ENCODE peak calls at places on chromosomes 5 and 9, in seven cellular contexts. G, V, I, J, W, C and H are unnamed samples.
A peak's percentile ranks its signal among the peaks of the same experiment; 100 is the strongest.

GRCh38 chr9:128020692-128021091 is 39.9 kb upstream of the EEIG1 start:
- DNase-seq in G (no peak), I (no peak), C (peak; percentile 19), W (no peak), J (peak; percentile 57), V (no peak), H (peak; percentile 52)

GRCh38 chr5:14240366-14240765 is 97.2 kb downstream of the TRIO start:
- DNase-seq in W (no peak), I (no peak), C (no peak), G (no peak), J (peak; percentile 60), V (no peak), H (no peak)

GRCh38 chr9:125421156-125421555 is 159.5 kb downstream of the GAPVD1 start:
- DNase-seq in I (no peak), C (no peak), J (no peak), W (no peak), G (no peak), V (no peak), H (peak; percentile 69)

GRCh38 chr5:173493846-173494245 is 122.6 kb downstream of the BOD1 start:
- DNase-seq in C (no peak), W (no peak), V (no peak), G (no peak), J (no peak), I (no peak), H (no peak)

GRCh38 chr5:68077349-68077894 is 138.1 kb upstream of the PIK3R1 start:
- DNase-seq in W (no peak), J (peak; percentile 33), V (no peak), G (no peak), I (no peak), C (no peak), H (no peak)

GRCh38 chr5:113245427-113246052 is 189.2 kb downstream of the TSSK1B start:
- DNase-seq in V (no peak), C (no peak), I (no peak), G (no peak), W (no peak), J (no peak), H (no peak)

GRCh38 chr5:94468531-94468930 is 149.9 kb downstream of the KIAA0825 start:
- DNase-seq in V (no peak), C (no peak), W (no peak), I (no peak), G (no peak), J (no peak), H (no peak)

GRCh38 chr9:29006603-29007002 is 1433.3 kb upstream of the C9orf72 start:
- DNase-seq in J (no peak), C (no peak), V (no peak), W (no peak), I (no peak), G (no peak), H (no peak)

GRCh38 chr9:27672730-27673129 is 99.4 kb upstream of the C9orf72 start:
- DNase-seq in I (no peak), W (no peak), V (no peak), J (no peak), C (no peak), G (no peak), H (no peak)

GRCh38 chr9:27676827-27677226 is 103.5 kb upstream of the C9orf72 start:
- DNase-seq in V (no peak), W (no peak), J (no peak), G (no peak), C (no peak), I (no peak), H (no peak)

GRCh38 chr9:27671591-27671990 is 98.3 kb upstream of the C9orf72 start:
- DNase-seq in J (no peak), I (no peak), G (no peak), W (no peak), V (no peak), C (no peak), H (no peak)

GRCh38 chr9:27675354-27675753 is 102.1 kb upstream of the C9orf72 start:
- DNase-seq in W (no peak), I (no peak), J (no peak), G (no peak), V (no peak), C (no peak), H (no peak)

GRCh38 chr9:27673626-27674025 is 100.3 kb upstream of the C9orf72 start:
- DNase-seq in J (no peak), G (no peak), I (no peak), W (no peak), C (no peak), V (no peak), H (no peak)
- TF ChIP-seq TAF1 in J (no peak), G (no peak), I (no peak), W (no peak), C (no peak), V (no peak), H (no peak)

DNA sequence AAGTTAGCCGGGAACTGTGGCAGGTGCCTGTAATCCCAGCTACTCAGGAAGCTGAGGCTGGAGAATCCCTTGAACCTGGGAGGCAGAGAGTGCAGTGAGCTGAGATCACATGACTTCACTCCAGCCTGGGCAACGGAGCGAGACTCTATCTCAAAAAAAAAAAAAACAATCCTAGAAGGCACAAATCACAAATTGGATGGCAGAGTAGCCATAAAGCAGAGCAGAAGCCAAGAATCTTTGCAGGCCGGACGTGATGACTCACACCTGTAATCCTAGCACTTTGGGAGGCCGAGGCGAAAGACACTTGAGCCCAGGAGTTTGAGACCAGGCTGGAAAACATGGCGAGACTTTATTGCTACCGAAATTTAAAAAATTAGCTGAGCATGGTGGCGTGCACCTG is 9.2 kb upstream of the FUBP3 start:
- DNase-seq in W (no peak), I (no peak), C (no peak), J (no peak), G (no peak), V (no peak), H (no peak)
- TF ChIP-seq TAF1 in W (no peak), I (no peak), C (no peak), J (no peak), G (no peak), V (no peak), H (no peak)

DNA sequence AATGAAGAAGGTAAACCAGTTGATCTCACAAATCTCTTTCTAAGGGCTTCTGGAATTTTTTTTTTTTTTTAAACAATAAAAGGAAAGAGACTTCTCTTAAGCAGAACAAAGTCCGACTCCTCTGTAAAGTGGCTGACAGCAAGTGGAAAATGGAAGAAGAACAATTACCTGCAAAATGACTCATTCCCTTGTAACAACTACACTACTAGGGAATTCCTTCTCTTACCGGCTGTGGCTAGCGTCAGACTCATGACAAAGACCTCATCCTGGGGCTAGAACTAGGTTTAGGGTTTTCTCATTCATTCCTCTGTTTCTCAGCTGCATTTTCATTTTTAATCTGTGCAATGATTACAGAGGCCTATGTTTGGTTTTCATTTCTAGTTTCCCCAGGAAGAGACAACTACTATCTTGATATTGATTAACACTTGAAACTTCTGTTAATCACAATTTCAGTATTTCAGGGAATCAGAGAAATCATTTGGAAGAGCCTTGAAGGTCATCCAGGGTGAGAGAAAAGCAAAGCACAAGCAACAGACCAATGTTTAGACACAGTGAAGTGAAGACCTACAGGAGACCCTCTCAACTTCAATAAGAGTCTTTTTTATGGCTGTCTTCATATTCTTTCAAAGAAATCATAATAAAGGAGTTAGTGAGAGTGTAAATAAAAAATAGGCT is 437.9 kb downstream of the RAB3C start:
- DNase-seq in C (no peak), V (no peak), J (no peak), G (no peak), I (no peak), W (no peak), H (no peak)
- TF ChIP-seq TAF1 in C (no peak), V (no peak), J (no peak), G (no peak), I (no peak), W (no peak), H (no peak)

GRCh38 chr5:54673523-54674225 is 156.1 kb downstream of the SNX18 start:
- DNase-seq in V (peak; percentile 5), I (peak; percentile 7), G (no peak), W (no peak), J (no peak), C (no peak), H (no peak)
- TF ChIP-seq TAF1 in V (no peak), I (no peak), G (no peak), W (no peak), J (no peak), C (no peak), H (no peak)